ENCODE peak calls at places on chromosomes 16 and 17, in six cellular contexts. S, T, I, H, E and N are unnamed samples.

GRCh38 chr16:51813609-51814008 is 662.5 kb upstream of the SALL1 start:
- DNase-seq in I (no peak), T (no peak), S (no peak), E (no peak), H (no peak), N (no peak)

GRCh38 chr17:45320931-45321461 is 4.2 kb upstream of the MAP3K14 start:
- DNase-seq in H (no peak), S (no peak), I (no peak), T (no peak), E (no peak), N (no peak)

GRCh38 chr17:51657224-51657623 is 396.9 kb downstream of the UTP18 start:
- DNase-seq in S (no peak), T (no peak), H (no peak), E (no peak), I (no peak), N (no peak)

GRCh38 chr16:608019-608418 is 18.2 kb downstream of the RAB40C start:
- DNase-seq in E (no peak), T (no peak), I (no peak), S (no peak), H (no peak), N (no peak)

GRCh38 chr17:333626-334396 is 18.8 kb downstream of the RPH3AL start:
- DNase-seq in I (peak), E (no peak), S (no peak), H (peak), T (peak), N (peak)

GRCh38 chr17:61579382-61579781 is 11.6 kb downstream of the NACA2 start:
- DNase-seq in I (no peak), E (no peak), H (no peak), T (no peak), S (no peak), N (no peak)

GRCh38 chr16:87240211-87241134 is 76.7 kb downstream of the C16orf95 start:
- DNase-seq in H (peak), I (no peak), S (no peak), T (no peak), E (no peak), N (no peak)

GRCh38 chr16:24282129-24282528 is 26.0 kb downstream of the CACNG3 start:
- DNase-seq in E (no peak), T (no peak), I (no peak), S (no peak), H (no peak), N (no peak)

GRCh38 chr17:36529121-36529520 is 5.5 kb downstream of the MYO19 start:
- DNase-seq in S (no peak), E (no peak), I (no peak), H (no peak), T (no peak), N (no peak)

GRCh38 chr17:13599808-13600398 is 1.8 kb downstream of the HS3ST3A1 start:
- DNase-seq in T (no peak), S (no peak), H (no peak), I (no peak), E (no peak), N (no peak)

GRCh38 chr17:3809135-3809534 is 8.1 kb upstream of the ITGAE start:
- DNase-seq in H (no peak), T (no peak), S (no peak), E (no peak), I (no peak), N (no peak)

GRCh38 chr16:80107900-80108299 is 432.9 kb upstream of the DYNLRB2 start:
- DNase-seq in H (no peak), I (no peak), S (no peak), E (no peak), T (no peak), N (no peak)

GRCh38 chr16:10332775-10333174 is 53.1 kb upstream of the ATF7IP2 start:
- DNase-seq in I (no peak), H (no peak), T (no peak), S (no peak), E (no peak), N (no peak)

GRCh38 chr17:16977932-16978331 is 6.0 kb upstream of the TNFRSF13B start:
- DNase-seq in S (no peak), T (no peak), I (no peak), H (no peak), E (no peak), N (no peak)

GRCh38 chr17:66462010-66462409 is 159.6 kb downstream of the PRKCA start:
- DNase-seq in H (no peak), E (no peak), S (no peak), T (no peak), I (no peak), N (no peak)

GRCh38 chr16:86212706-86213426 is 297.5 kb upstream of the FOXF1 start:
- DNase-seq in E (no peak), H (no peak), T (no peak), S (no peak), I (no peak), N (no peak)

GRCh38 chr17:73401911-73402310 is 90.1 kb upstream of the CDC42EP4 start:
- DNase-seq in E (no peak), S (no peak), I (peak), T (no peak), H (no peak), N (no peak)

GRCh38 chr17:39231587-39232551 is 6.1 kb upstream of the STAC2 start:
- DNase-seq in H (peak), E (peak), S (peak), I (peak), T (no peak), N (no peak)

GRCh38 chr16:52114414-52114813 is 432.5 kb downstream of the TOX3 start:
- DNase-seq in T (no peak), E (no peak), H (no peak), I (no peak), S (no peak), N (no peak)

GRCh38 chr16:23368469-23368868 is 66.4 kb downstream of the SCNN1B start:
- DNase-seq in E (no peak), S (no peak), T (no peak), H (no peak), I (no peak), N (no peak)

GRCh38 chr17:68197091-68197996 is 50.5 kb upstream of the AMZ2 start:
- DNase-seq in I (peak), H (no peak), T (no peak), E (no peak), S (peak), N (no peak)

GRCh38 chr17:50271173-50271750 is 3.0 kb upstream of the TMEM92 start:
- DNase-seq in H (no peak), T (no peak), E (no peak), I (no peak), S (no peak), N (no peak)

GRCh38 chr17:8644507-8644902 is 14.0 kb upstream of the MYH10 start:
- DNase-seq in E (no peak), S (no peak), T (no peak), H (no peak), I (no peak), N (no peak)
- H3K27ac ChIP-seq in E (no peak), S (no peak), T (no peak), H (no peak), I (no peak), N (no peak)

DNA sequence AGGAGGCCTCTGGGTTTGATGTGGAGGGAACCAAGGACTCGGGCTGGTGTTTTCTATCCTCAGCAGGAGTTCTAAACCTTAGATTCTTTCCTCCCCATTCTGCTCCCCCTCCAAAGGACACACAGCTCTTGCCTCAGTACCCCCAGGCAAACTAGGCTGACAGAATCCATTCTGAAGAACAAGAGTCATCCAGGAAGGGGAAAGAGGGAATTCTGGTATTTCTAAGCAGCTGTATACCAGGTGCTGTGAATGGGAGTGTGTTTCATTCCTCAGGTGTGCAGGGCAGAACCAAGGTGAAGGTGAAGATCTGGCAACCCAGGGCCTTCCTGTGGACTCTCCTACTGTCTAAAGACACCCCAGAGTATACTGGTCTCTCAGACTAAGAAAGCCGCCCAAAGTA is 4.1 kb downstream of the INPP5K start:
- DNase-seq in T (no peak), S (no peak), I (no peak), E (no peak), H (no peak), N (no peak)
- H3K27ac ChIP-seq in T (peak), S (no peak), I (peak), E (no peak), H (peak), N (no peak)

GRCh38 chr17:48562934-48563333 is 15.2 kb downstream of the HOXB4 start:
- DNase-seq in E (no peak), S (no peak), H (no peak), T (no peak), I (no peak), N (no peak)
- H3K27ac ChIP-seq in E (no peak), S (no peak), H (no peak), T (no peak), I (no peak), N (no peak)

GRCh38 chr17:81074440-81074839 is 39.5 kb downstream of the BAIAP2 start:
- DNase-seq in I (no peak), T (no peak), E (no peak), S (no peak), H (no peak), N (no peak)

GRCh38 chr17:81073967-81074366 is 39.0 kb downstream of the BAIAP2 start:
- DNase-seq in E (no peak), S (no peak), H (no peak), T (no peak), I (no peak), N (no peak)

GRCh38 chr17:81075307-81075706 is 40.4 kb downstream of the BAIAP2 start:
- DNase-seq in H (no peak), T (no peak), I (no peak), E (no peak), S (no peak), N (no peak)

GRCh38 chr17:81076097-81076754 is 41.3 kb downstream of the BAIAP2 start:
- DNase-seq in E (no peak), H (no peak), S (no peak), T (no peak), I (no peak), N (no peak)

DNA sequence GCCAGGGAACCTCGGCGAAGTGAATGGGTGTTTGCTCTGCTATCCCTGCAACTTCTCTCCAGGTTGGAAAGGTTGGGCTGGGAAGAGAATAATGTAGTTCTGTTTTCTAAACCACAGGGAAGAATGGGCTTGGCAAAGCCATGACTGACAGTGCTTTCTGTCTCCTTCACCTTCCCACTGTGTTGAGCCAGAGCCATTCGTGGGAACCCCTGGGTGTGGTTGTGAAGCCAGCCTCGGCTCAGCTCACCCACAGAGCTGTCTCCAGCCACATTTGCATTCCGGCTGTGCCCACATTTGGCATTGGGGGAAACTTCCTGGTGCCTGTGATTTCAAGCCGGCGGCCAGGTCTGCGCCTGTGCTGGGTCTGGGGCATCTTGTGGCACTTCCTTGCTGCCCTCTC is 39.9 kb downstream of the BAIAP2 start:
- DNase-seq in E (no peak), T (no peak), S (no peak), I (no peak), H (no peak), N (no peak)
- H3K27ac ChIP-seq in E (no peak), T (no peak), S (no peak), I (no peak), H (no peak), N (no peak)

GRCh38 chr17:42429726-42430464 is 6.8 kb upstream of the CAVIN1 start:
- DNase-seq in S (no peak), I (no peak), H (no peak), T (no peak), E (peak), N (no peak)
- H3K27ac ChIP-seq in S (no peak), I (no peak), H (no peak), T (no peak), E (no peak), N (no peak)